ENCODE peak calls at places on chromosomes 2 and 18, in four cellular contexts. Q is HepG2, M is K562, K is GM12878. F is an unnamed sample.

GRCh38 chr2:58308435-58308834 is 67.3 kb upstream of the FANCL start:
- DNase-seq in K (no peak), M (no peak), Q (no peak), F (no peak)

GRCh38 chr2:2530334-2530733 is 199.3 kb upstream of the MYT1L start:
- DNase-seq in Q (no peak), K (no peak), M (no peak), F (no peak)

GRCh38 chr18:76490701-76491171 is 4.3 kb downstream of the ZNF516 start:
- DNase-seq in K (no peak), M (no peak), Q (no peak), F (peak; percentile 50)

GRCh38 chr2:88831792-88832248 is 140.3 kb downstream of the RPIA start:
- DNase-seq in M (peak; percentile 75), Q (peak; percentile 47), K (no peak), F (peak; percentile 90)

GRCh38 chr2:121992700-121993099 is 237.2 kb downstream of the TSN start:
- DNase-seq in Q (no peak), K (no peak), M (no peak), F (no peak)

GRCh38 chr2:181923123-181923522 is 31.6 kb downstream of the ITPRID2 start:
- DNase-seq in K (no peak), Q (no peak), M (no peak), F (no peak)

GRCh38 chr2:111122631-111123421 is 2.1 kb downstream of the BCL2L11 start:
- DNase-seq in K (no peak), Q (peak; percentile 75), M (peak; percentile 66), F (peak; percentile 83)

GRCh38 chr18:57404345-57404744 is 30.8 kb upstream of the ONECUT2 start:
- DNase-seq in Q (no peak), M (no peak), K (no peak), F (no peak)

GRCh38 chr18:251572-251971 is 16.3 kb downstream of the THOC1 start:
- DNase-seq in M (no peak), Q (no peak), K (no peak), F (no peak)

GRCh38 chr2:154392256-154392655 is 306.2 kb upstream of the KCNJ3 start:
- DNase-seq in Q (no peak), M (no peak), K (peak; percentile 9), F (no peak)

GRCh38 chr2:165903406-165903805 is 50.2 kb downstream of the TTC21B start:
- DNase-seq in K (no peak), M (no peak), Q (no peak), F (no peak)

GRCh38 chr18:49886891-49887764 is 73.8 kb upstream of the ACAA2 start:
- DNase-seq in K (no peak), M (peak; percentile 23), Q (no peak), F (peak; percentile 27)

GRCh38 chr2:101383016-101383541 is 4.2 kb downstream of the CREG2 start:
- DNase-seq in Q (no peak), K (no peak), M (no peak), F (no peak)

GRCh38 chr2:220966636-220967035 is 605.5 kb downstream of the EPHA4 start:
- DNase-seq in M (no peak), K (no peak), Q (no peak), F (no peak)

GRCh38 chr2:96616535-96616934 is 21.6 kb downstream of the KANSL3 start:
- DNase-seq in M (no peak), Q (no peak), K (no peak), F (no peak)

GRCh38 chr2:43251171-43251731 is 24.8 kb upstream of the ZFP36L2 start:
- DNase-seq in Q (peak; percentile 46), K (no peak), M (no peak), F (no peak)

GRCh38 chr2:19801367-19802087 is 100.3 kb downstream of the TTC32 start:
- DNase-seq in Q (no peak), M (no peak), K (no peak), F (no peak)

GRCh38 chr18:79599503-79599931 is 80.1 kb upstream of the CTDP1 start:
- DNase-seq in K (no peak), Q (no peak), M (no peak), F (no peak)

GRCh38 chr18:79402977-79403722 is 7.4 kb downstream of the NFATC1 start:
- DNase-seq in M (no peak), Q (no peak), K (no peak), F (no peak)

GRCh38 chr2:1482981-1483380 is 69.7 kb downstream of the TPO start:
- DNase-seq in K (no peak), Q (no peak), M (no peak), F (no peak)
- TF ChIP-seq NR2C2 in K (no peak), Q (no peak), M (no peak), F (no peak)

GRCh38 chr2:109331864-109332848 is 203.2 kb downstream of the SH3RF3 start:
- DNase-seq in Q (peak; percentile 21), K (no peak), M (peak; percentile 24), F (peak; percentile 20)
- TF ChIP-seq NR2C2 in Q (no peak), K (no peak), M (no peak), F (no peak)

DNA sequence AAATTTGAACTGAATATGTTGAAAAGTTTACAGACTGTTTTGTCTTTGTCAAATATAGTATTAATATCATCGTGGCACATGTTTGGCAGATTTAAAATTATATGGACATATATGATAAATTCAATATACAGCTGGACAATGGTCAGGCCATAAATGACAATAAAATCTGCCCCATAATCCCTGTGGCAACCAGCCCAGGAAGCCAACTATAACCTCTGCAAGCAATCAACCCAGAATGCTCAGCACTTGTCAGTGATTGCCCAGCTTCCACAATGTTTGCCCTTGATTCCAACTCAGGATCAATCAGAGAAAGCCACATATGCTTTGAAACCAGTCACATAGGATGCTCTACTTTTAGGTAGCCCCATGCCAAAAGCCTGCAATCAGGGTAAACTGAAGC is 671.9 kb downstream of the SUCLG1 start:
- DNase-seq in M (no peak), K (no peak), Q (no peak), F (no peak)
- TF ChIP-seq NR2C2 in M (no peak), K (no peak), Q (no peak), F (no peak)

GRCh38 chr2:85431787-85432186 is 13.3 kb downstream of the SH2D6 start:
- DNase-seq in Q (no peak), K (no peak), M (no peak), F (no peak)

GRCh38 chr2:85435220-85435958 is 16.9 kb downstream of the SH2D6 start:
- DNase-seq in Q (no peak), K (no peak), M (no peak), F (no peak)

GRCh38 chr2:85434677-85435076 is 16.2 kb downstream of the SH2D6 start:
- DNase-seq in K (no peak), M (no peak), Q (no peak), F (no peak)

GRCh38 chr2:85430780-85431601 is 12.5 kb downstream of the SH2D6 start:
- DNase-seq in K (no peak), Q (no peak), M (no peak), F (peak; percentile 88)

DNA sequence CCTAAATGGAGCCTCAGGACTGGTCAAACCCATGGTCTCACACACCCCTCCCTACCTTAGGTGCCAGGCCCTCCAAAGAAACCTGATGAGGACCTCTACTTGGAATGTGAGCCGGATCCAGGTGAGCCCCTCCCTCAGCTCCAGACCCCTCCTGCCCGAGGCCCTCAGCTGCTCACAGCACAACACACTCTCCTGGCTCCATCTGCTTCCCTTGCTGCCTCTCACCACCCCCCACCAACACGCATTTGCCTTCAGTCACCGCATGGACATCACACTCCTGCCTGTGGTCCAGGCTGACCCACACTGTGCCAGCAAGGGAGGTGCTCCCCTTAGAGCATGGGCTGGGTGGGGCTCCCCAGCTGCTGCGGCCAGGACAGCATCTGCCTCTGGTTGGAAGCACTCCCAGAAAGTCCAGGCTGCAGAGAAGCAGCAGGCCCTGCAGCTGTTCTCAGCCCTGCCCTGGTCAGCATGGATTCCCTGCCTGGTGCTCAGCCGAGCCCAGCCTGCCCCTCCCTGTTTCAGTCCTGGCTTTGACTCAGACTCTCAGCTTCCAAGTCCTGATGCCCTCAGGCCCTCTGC is 15.1 kb downstream of the SH2D6 start:
- DNase-seq in Q (no peak), M (no peak), K (no peak), F (no peak)
- TF ChIP-seq NR2C2 in Q (no peak), M (no peak), K (no peak), F (no peak)

DNA sequence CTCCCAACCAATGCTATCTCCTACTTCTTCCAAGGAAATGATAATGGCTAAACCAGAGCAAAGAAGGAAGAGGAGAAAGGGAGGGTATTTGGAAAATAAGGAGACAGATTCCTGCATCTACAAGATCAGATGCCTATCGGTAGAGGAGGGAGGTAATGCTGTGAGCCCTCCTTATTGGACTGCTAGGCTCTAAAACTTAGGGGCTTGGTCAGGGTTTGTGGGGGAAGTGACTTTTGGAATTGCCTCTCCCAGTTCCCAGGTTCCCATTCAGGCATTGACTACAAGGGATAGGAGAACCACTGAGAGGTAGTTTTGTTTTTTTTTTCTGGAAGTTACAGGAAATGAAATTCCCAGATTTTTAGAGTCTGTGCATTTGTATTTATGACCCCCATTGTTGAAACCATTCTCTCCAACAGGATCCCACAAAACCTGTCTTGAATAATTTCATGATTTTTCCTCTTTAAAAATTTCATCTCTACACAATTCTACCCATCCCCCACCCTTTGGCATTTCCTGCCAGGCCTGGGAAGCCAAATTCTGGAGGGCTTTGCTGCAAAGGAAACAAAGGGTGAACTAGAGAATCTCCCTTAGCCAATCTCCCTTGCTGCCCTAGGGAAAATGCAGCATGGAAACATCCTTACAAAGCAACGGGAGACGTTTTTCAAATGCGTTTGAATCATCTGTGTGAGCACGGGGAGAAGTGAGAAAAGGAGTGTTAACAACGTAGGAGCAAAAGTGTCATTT is 282.1 kb upstream of the EPAS1 start:
- DNase-seq in Q (no peak), M (no peak), K (no peak), F (peak; percentile 27)
- TF ChIP-seq NR2C2 in Q (no peak), M (no peak), K (no peak), F (no peak)

DNA sequence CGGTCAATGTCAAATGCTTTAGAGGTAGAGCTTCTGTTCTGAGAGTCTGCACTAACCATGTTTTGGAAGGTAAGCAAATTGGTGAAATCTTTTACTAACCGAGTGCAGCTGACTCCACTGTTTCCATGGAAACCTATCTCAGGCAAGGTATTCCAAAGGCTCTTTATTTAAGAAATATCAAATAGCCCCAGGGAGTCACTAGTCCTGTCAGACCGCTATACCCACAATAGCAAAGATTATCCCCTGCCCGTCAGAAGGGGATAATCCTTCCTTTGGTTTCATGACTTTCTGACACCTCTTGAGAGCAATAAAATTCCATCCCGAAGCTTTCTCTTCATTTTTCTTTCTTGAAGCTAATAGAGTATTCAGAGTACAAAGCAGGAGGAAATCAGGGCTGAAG is 34.7 kb upstream of the MAP2 start:
- DNase-seq in M (no peak), K (no peak), Q (no peak), F (no peak)
- TF ChIP-seq NR2C2 in M (no peak), K (no peak), Q (no peak), F (no peak)

GRCh38 chr2:12033494-12033893 is 287.1 kb downstream of the LPIN1 start:
- DNase-seq in K (no peak), M (no peak), Q (no peak), F (no peak)
- TF ChIP-seq NR2C2 in K (no peak), M (no peak), Q (no peak), F (no peak)

GRCh38 chr18:45386256-45386655 is 229.0 kb upstream of the SLC14A2 start:
- DNase-seq in K (no peak), M (peak; percentile 31), Q (peak; percentile 27), F (peak; percentile 71)
- TF ChIP-seq NR2C2 in K (no peak), M (no peak), Q (no peak), F (no peak)